ENCODE peak calls at places on chromosomes 5 and 9, in nine cellular contexts. Q, S, A, I, J, W, Y, F and K are unnamed samples.

GRCh38 chr5:153467546-153467945 is 22.9 kb upstream of the GRIA1 start:
- DNase-seq in Q (no peak), S (no peak), A (no peak), I (no peak), J (no peak), W (no peak), Y (no peak), F (no peak), K (no peak)

GRCh38 chr9:90022474-90022873 is 417.7 kb downstream of the GADD45G start:
- DNase-seq in Q (peak; percentile 49), S (peak; percentile 10), A (no peak), I (no peak), J (no peak), W (no peak), Y (peak; percentile 36), F (no peak), K (peak; percentile 50)

GRCh38 chr5:5629579-5629978 is 207.1 kb downstream of the ICE1 start:
- DNase-seq in Q (no peak), S (peak; percentile 1), A (no peak), I (no peak), J (no peak), W (no peak), Y (no peak), F (peak; percentile 34), K (no peak)

GRCh38 chr9:132879443-132880310 is 979 bp downstream of the SPACA9 start:
- DNase-seq in Q (no peak), S (peak; percentile 12), A (no peak), I (no peak), J (no peak), W (no peak), Y (peak; percentile 8), F (no peak), K (no peak)

GRCh38 chr5:135738564-135738875 is 95.9 kb upstream of the SLC25A48 start:
- DNase-seq in Q (no peak), S (no peak), A (no peak), I (no peak), J (no peak), W (no peak), Y (no peak), F (no peak), K (no peak)

GRCh38 chr5:133147411-133147810 is 95.6 kb downstream of the HSPA4 start:
- DNase-seq in Q (no peak), S (no peak), A (no peak), I (no peak), J (no peak), W (no peak), Y (no peak), F (no peak), K (no peak)

GRCh38 chr5:146529984-146530383 is 14.0 kb upstream of the GPR151 start:
- DNase-seq in Q (no peak), S (no peak), A (no peak), I (no peak), J (no peak), W (no peak), Y (no peak), F (no peak), K (no peak)

GRCh38 chr9:89347651-89348050 is 29.4 kb downstream of the SECISBP2 start:
- DNase-seq in Q (no peak), S (no peak), A (no peak), I (peak; percentile 49), J (no peak), W (no peak), Y (no peak), F (no peak), K (no peak)

GRCh38 chr5:98333921-98334320 is 439.5 kb upstream of the RGMB start:
- DNase-seq in Q (no peak), S (peak; percentile 37), A (no peak), I (no peak), J (no peak), W (no peak), Y (no peak), F (no peak), K (no peak)

GRCh38 chr5:83632874-83633273 is 87.8 kb downstream of the HAPLN1 start:
- DNase-seq in Q (no peak), S (peak; percentile 10), A (no peak), I (no peak), J (no peak), W (no peak), Y (peak; percentile 88), F (no peak), K (peak; percentile 1)

GRCh38 chr5:42057254-42057690 is 132.2 kb downstream of the FBXO4 start:
- DNase-seq in Q (no peak), S (peak; percentile 52), A (no peak), I (peak; percentile 39), J (peak; percentile 71), W (no peak), Y (peak; percentile 38), F (peak; percentile 73), K (no peak)

GRCh38 chr5:4855048-4855447 is 285.1 kb upstream of the ADAMTS16 start:
- DNase-seq in Q (no peak), S (no peak), A (no peak), I (no peak), J (no peak), W (no peak), Y (no peak), F (no peak), K (no peak)

GRCh38 chr5:67182406-67182805 is 14.2 kb downstream of the CD180 start:
- DNase-seq in Q (no peak), S (peak; percentile 89), A (peak; percentile 75), I (no peak), J (peak; percentile 36), W (peak; percentile 85), Y (peak; percentile 76), F (peak; percentile 87), K (no peak)

GRCh38 chr5:55146543-55147151 is 13.3 kb upstream of the GPX8 start:
- DNase-seq in Q (peak; percentile 63), S (peak; percentile 85), A (peak; percentile 72), I (peak; percentile 83), J (peak; percentile 90), W (peak; percentile 59), Y (peak; percentile 83), F (peak; percentile 81), K (no peak)

DNA sequence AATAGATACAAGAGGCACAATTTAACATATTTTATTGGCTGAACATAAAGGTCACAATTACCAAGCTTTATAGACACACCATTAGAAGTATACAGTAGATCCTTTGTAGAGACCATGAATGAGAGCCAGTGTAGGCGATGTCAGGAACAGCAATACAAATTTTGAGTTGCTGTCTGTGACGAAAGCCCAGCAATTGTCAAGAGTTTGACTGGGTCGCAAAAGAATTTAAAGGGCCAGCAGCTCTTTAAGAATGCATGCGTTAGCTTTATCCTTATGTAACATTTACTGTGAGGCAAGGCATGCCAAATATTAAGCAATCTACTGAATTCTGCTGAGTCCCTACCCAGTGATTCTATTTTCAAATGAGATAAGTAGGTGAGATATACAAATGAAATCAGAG is 236.9 kb downstream of the ARRDC3 start:
- DNase-seq in Q (no peak), S (peak; percentile 23), A (no peak), I (no peak), J (no peak), W (no peak), Y (no peak), F (no peak), K (no peak)
- H3K27ac ChIP-seq in Q (no peak overlapping the region), S (no peak overlapping the region), A (peak overlapping the region; percentile 33), I (peak overlapping the region; percentile 73), J (no peak overlapping the region), W (peak overlapping the region; percentile 77), Y (no peak overlapping the region), F (no peak overlapping the region), K (no peak overlapping the region)

DNA sequence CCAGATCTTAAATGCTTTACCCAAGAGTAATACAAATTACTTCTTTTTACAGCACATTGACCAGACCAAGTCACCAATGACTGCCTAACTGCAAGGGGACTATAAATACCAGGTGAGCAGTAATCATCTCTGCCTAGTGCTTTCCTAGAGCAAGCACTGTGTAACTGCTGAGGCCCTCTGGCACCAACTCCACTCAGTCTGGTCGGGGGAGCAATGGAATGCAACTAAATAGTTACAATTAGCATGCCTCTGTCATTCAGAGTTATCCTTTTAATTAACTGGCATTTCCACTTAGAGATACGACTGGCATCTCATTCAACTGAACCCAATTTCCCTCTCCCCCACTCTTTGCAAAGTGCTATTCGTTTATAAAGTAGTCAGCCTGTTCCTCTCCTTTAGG is 1309.1 kb upstream of the DMAC1 start:
- DNase-seq in Q (no peak), S (no peak), A (no peak), I (no peak), J (peak; percentile 13), W (no peak), Y (no peak), F (no peak), K (no peak)
- H3K27ac ChIP-seq in Q (no peak overlapping the region), S (no peak overlapping the region), A (no peak overlapping the region), I (no peak overlapping the region), J (no peak overlapping the region), W (no peak overlapping the region), Y (no peak overlapping the region), F (no peak overlapping the region), K (no peak overlapping the region)

DNA sequence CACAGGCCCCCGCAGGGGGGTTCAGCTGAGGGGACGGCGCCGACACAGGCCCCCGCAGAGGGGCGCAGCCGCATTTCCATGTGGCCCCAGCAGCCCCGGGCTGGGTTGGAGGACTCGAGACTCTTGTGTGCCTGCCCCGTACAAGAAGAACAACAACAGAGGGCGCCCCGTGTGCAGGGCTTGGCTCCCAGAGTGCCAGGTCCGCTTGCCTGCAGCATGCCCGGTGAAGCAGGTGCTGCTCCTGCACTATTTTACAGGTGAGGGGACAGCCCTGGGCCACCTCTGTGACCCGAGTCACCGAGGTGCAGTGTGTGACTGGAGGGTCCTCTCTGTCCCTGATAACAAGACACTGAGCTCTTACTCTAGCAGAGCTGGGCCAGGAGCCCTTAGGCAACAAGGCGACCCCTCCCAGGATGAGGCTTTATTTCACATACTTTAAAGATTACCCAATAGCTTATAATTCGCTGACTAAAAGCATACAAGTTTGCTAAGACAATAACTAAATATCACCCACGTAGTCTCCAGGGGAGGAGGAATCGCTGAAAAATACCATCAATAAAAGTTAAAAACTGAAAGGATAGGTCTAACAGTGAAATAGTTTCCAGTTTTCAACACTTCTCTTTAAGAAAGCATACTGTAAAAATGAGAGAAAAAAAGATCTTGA is 41.7 kb upstream of the SLC9A3 start:
- DNase-seq in Q (no peak), S (peak; percentile 35), A (no peak), I (no peak), J (peak; percentile 34), W (no peak), Y (no peak), F (no peak), K (no peak)
- H3K27ac ChIP-seq in Q (no peak overlapping the region), S (no peak overlapping the region), A (no peak overlapping the region), I (no peak overlapping the region), J (no peak overlapping the region), W (no peak overlapping the region), Y (no peak overlapping the region), F (no peak overlapping the region), K (no peak overlapping the region)

DNA sequence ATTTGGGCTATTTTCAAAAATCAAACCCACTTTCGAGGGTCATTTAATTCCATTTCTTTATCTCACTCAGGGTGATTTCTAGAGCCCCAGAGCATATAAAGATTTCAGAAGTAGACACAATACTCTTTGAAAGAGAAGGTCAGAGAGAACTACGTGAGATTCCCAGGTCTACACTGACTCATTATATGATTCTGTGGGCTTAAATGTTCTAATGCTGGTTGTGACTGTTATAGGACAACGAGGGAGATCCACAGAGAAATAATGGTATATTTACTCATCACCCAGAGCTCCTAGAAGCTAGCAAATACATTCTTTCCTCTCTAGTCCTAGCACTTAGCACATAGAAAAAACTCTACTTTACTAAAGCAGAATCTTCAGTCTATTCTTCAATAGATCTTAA is 39.5 kb upstream of the GRAMD2B start:
- DNase-seq in Q (no peak), S (peak; percentile 61), A (no peak), I (no peak), J (no peak), W (no peak), Y (no peak), F (no peak), K (no peak)
- H3K27ac ChIP-seq in Q (no peak overlapping the region), S (peak overlapping the region; percentile 68), A (no peak overlapping the region), I (no peak overlapping the region), J (no peak overlapping the region), W (no peak overlapping the region), Y (peak overlapping the region; percentile 94), F (peak overlapping the region; percentile 63), K (no peak overlapping the region)